ENCODE peak calls at places on chromosomes 1 and 21, in five cellular contexts. I is foreskin fibroblast, J is NB4, D is stomach, Z is left ventricle myocardium inferior. E is an unnamed sample.
A peak's percentile ranks its signal among the peaks of the same experiment; 100 is the strongest.

GRCh38 chr1:216847385-216848036 is 124.3 kb upstream of the ESRRG start:
- DNase-seq in Z (no peak), D (no peak), I (peak; percentile 18), J (no peak), E (no peak)

GRCh38 chr21:21187579-21187978 is 189.4 kb downstream of the NCAM2 start:
- DNase-seq in D (no peak), Z (no peak), J (no peak), I (peak; percentile 30), E (no peak)

GRCh38 chr21:46048926-46049889 is 48.7 kb upstream of the COL6A2 start:
- DNase-seq in J (peak; percentile 13), I (peak; percentile 100), Z (peak; percentile 90), D (peak; percentile 54), E (peak; percentile 100)

GRCh38 chr1:29823536-29823935 is 587.2 kb downstream of the PTPRU start:
- DNase-seq in J (no peak), I (no peak), D (peak; percentile 16), Z (no peak), E (no peak)

GRCh38 chr1:230120949-230121381 is 53.9 kb downstream of the GALNT2 start:
- DNase-seq in J (peak; percentile 26), D (no peak), Z (no peak), I (no peak), E (no peak)

GRCh38 chr1:167227934-167228378 is 7.3 kb downstream of the POU2F1 start:
- DNase-seq in J (peak; percentile 46), D (no peak), Z (no peak), I (no peak), E (no peak)

GRCh38 chr1:95323117-95323516 is 89.1 kb downstream of the RWDD3 start:
- DNase-seq in I (peak; percentile 67), D (no peak), Z (no peak), J (peak; percentile 2), E (no peak)

GRCh38 chr1:25567710-25568089 is 24.3 kb downstream of the LDLRAP1 start:
- DNase-seq in J (no peak), D (no peak), Z (no peak), I (peak; percentile 36), E (no peak)

GRCh38 chr1:55679971-55680370 is 464.8 kb upstream of the USP24 start:
- DNase-seq in D (no peak), Z (no peak), I (peak; percentile 49), J (no peak), E (peak; percentile 55)

GRCh38 chr1:153592706-153593105 is 20.2 kb downstream of the S100A16 start:
- DNase-seq in I (no peak), Z (no peak), D (no peak), J (no peak), E (no peak)

GRCh38 chr21:32826317-32827167 is 55.0 kb upstream of the PAXBP1 start:
- DNase-seq in J (peak; percentile 69), I (peak; percentile 75), Z (no peak), D (no peak), E (no peak)

GRCh38 chr1:18632711-18633427 is 2.2 kb downstream of the PAX7 start:
- DNase-seq in J (no peak), I (no peak), Z (no peak), D (no peak), E (no peak)

GRCh38 chr1:3003039-3003940 is 18.0 kb upstream of the ACTRT2 start:
- DNase-seq in Z (no peak), J (no peak), I (no peak), D (no peak), E (no peak)

GRCh38 chr1:38029081-38029681 is 16.6 kb downstream of the UTP11 start:
- DNase-seq in D (no peak), Z (no peak), J (peak; percentile 38), I (peak; percentile 61), E (no peak)

GRCh38 chr1:233598891-233599541 is 14.9 kb upstream of the KCNK1 start:
- DNase-seq in Z (no peak), I (no peak), J (no peak), D (no peak), E (no peak)

GRCh38 chr1:19315378-19316206 is 3.5 kb downstream of the SLC66A1 start:
- DNase-seq in D (no peak), J (peak; percentile 85), Z (no peak), I (peak; percentile 65), E (no peak)

GRCh38 chr1:47996060-47996405 is 1.2 kb downstream of the TRABD2B start:
- DNase-seq in Z (no peak), D (no peak), J (no peak), I (no peak), E (no peak)

GRCh38 chr1:161473363-161473762 is 31.9 kb upstream of the FCGR2A start:
- DNase-seq in J (peak; percentile 69), I (peak; percentile 20), D (no peak), Z (no peak), E (no peak)

GRCh38 chr1:175172503-175172902 is 20.1 kb downstream of the KIAA0040 start:
- DNase-seq in J (no peak), I (no peak), Z (no peak), D (no peak), E (no peak)

GRCh38 chr1:164824542-164824941 is 265.6 kb downstream of the PBX1 start:
- DNase-seq in J (no peak), D (no peak), Z (no peak), I (no peak), E (no peak)

GRCh38 chr1:240515505-240515904 is 96.5 kb downstream of the GREM2 start:
- DNase-seq in Z (no peak), I (peak; percentile 39), J (no peak), D (no peak), E (no peak)

GRCh38 chr1:231091853-231092301 is 51.8 kb upstream of the FAM89A start:
- DNase-seq in D (peak; percentile 46), J (peak; percentile 68), Z (no peak), I (peak; percentile 21), E (peak; percentile 0)

GRCh38 chr1:39751595-39751994 is 12.9 kb downstream of the PPIE start:
- DNase-seq in I (no peak), J (no peak), Z (no peak), D (no peak), E (no peak)

GRCh38 chr1:84834419-84835064 is 58.5 kb downstream of the LPAR3 start:
- DNase-seq in D (no peak), Z (no peak), I (peak; percentile 83), J (no peak), E (no peak)

GRCh38 chr1:21341517-21342078 is 51.3 kb upstream of the ECE1 start:
- DNase-seq in I (peak; percentile 44), J (no peak), Z (no peak), D (no peak), E (no peak)
- TF ChIP-seq CTCF in I (no peak), J (no peak), Z (no peak), D (no peak), E (no peak)

GRCh38 chr1:150160964-150161626 is 11.4 kb downstream of the PLEKHO1 start:
- DNase-seq in J (no peak), D (no peak), Z (no peak), I (no peak), E (no peak)
- TF ChIP-seq CTCF in J (no peak), D (no peak), Z (no peak), I (no peak), E (no peak)

GRCh38 chr1:45585110-45585426 is 1.2 kb downstream of the NASP start:
- DNase-seq in I (no peak), J (no peak), D (no peak), Z (no peak), E (no peak)
- TF ChIP-seq CTCF in I (no peak), J (no peak), D (no peak), Z (no peak), E (no peak)

DNA sequence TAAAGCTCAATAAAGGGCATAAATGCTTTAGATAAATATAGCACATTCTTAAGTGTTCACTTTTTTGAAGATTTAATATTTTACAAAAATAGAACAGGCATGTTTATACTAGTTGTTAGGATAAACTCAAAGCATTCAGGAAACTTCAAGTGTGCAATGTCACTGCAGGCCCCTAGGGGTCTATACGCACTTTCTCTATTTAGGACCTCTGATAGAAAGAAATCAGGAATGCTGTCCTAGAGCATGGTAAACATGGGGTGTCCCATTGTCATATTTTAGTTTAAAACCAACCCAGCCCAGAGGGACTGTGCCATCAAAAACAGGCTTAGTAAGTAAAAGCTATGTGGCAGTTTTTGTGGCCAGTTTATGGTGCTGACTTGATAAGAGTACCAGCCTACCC is 102.2 kb downstream of the BARHL2 start:
- DNase-seq in Z (no peak), I (no peak), D (no peak), J (no peak), E (no peak)
- TF ChIP-seq CTCF in Z (peak; percentile 24), I (no peak), D (no peak), J (peak; percentile 36), E (no peak)

GRCh38 chr1:101071470-101071886 is 45.9 kb upstream of the DPH5 start:
- DNase-seq in J (peak; percentile 2), D (no peak), I (no peak), Z (no peak), E (peak; percentile 37)

GRCh38 chr1:101060992-101061391 is 35.4 kb upstream of the DPH5 start:
- DNase-seq in J (no peak), Z (no peak), D (no peak), I (no peak), E (no peak)

GRCh38 chr1:101065575-101065974 is 40.0 kb upstream of the DPH5 start:
- DNase-seq in I (no peak), J (no peak), Z (no peak), D (no peak), E (no peak)

GRCh38 chr1:101064697-101065096 is 39.1 kb upstream of the DPH5 start:
- DNase-seq in J (no peak), D (no peak), I (peak; percentile 10), Z (no peak), E (no peak)

GRCh38 chr1:101066260-101066936 is 40.8 kb upstream of the DPH5 start:
- DNase-seq in D (no peak), J (no peak), Z (no peak), I (no peak), E (no peak)
- TF ChIP-seq CTCF in D (no peak), J (no peak), Z (no peak), I (no peak), E (no peak)